ENCODE peak calls at places on chromosomes 11 and 22, in ten cellular contexts. D is Peyer's patch; X is nephron progenitor cell; E is cardiac muscle cell; W is vagina; A is LHCN-M2; T is GM12891; N is stimulated activated CD8-positive, alpha-beta memory T cell treated with anti-CD3 and anti-CD28 coated beads, Interleukin-2, amount 100 ng/mL, for 1 hour; H is HL-60; O is suprapubic skin. S is an unnamed sample.

GRCh38 chr22:30422481-30423295 is 2.9 kb upstream of the MTFP1 start:
- DNase-seq in D (peak), X (no peak), E (peak), W (peak), A (peak), T (no peak), N (peak), H (peak), O (peak), S (peak)

GRCh38 chr11:112864715-112865114 is 96.5 kb upstream of the NCAM1 start:
- DNase-seq in D (no peak), X (no peak), E (no peak), W (peak), A (no peak), T (no peak), N (no peak), H (no peak), O (no peak), S (no peak)

GRCh38 chr11:210122-210802 is 2.8 kb downstream of the RIC8A start:
- DNase-seq in D (peak), X (no peak), E (no peak), W (no peak), A (peak), T (no peak), N (no peak), H (no peak), O (peak), S (peak)

GRCh38 chr22:46941958-46942815 is 179.7 kb downstream of the TBC1D22A start:
- DNase-seq in D (no peak), X (no peak), E (no peak), W (peak), A (no peak), T (no peak), N (no peak), H (no peak), O (no peak), S (peak)

GRCh38 chr11:46271407-46271806 is 6.1 kb upstream of the CREB3L1 start:
- DNase-seq in D (no peak), X (no peak), E (no peak), W (no peak), A (no peak), T (no peak), N (no peak), H (no peak), O (no peak), S (no peak)

GRCh38 chr11:2122222-2122906 is 16.8 kb downstream of the IGF2 start:
- DNase-seq in D (no peak), X (no peak), E (no peak), W (no peak), A (peak), T (no peak), N (no peak), H (no peak), O (no peak), S (peak)

GRCh38 chr22:44869196-44869595 is 116.8 kb downstream of the ARHGAP8 start:
- DNase-seq in D (no peak), X (no peak), E (no peak), W (no peak), A (peak), T (no peak), N (no peak), H (no peak), O (no peak), S (peak)

GRCh38 chr11:23151819-23152218 is 291.5 kb upstream of the CCDC179 start:
- DNase-seq in D (no peak), X (no peak), E (no peak), W (no peak), A (peak), T (no peak), N (no peak), H (no peak), O (no peak), S (peak)

GRCh38 chr22:20022231-20023069 is 1.5 kb downstream of the TANGO2 start:
- DNase-seq in D (no peak), X (no peak), E (no peak), W (no peak), A (no peak), T (no peak), N (no peak), H (no peak), O (no peak), S (no peak)

GRCh38 chr11:74262725-74263124 is 48.7 kb downstream of the P4HA3 start:
- DNase-seq in D (no peak), X (no peak), E (no peak), W (peak), A (no peak), T (no peak), N (no peak), H (no peak), O (no peak), S (no peak)

GRCh38 chr22:45553333-45554039 is 50.8 kb downstream of the FBLN1 start:
- DNase-seq in D (no peak), X (peak), E (peak), W (no peak), A (peak), T (peak), N (peak), H (peak), O (no peak), S (peak)

GRCh38 chr11:108666373-108666772 is 1.5 kb downstream of the DDX10 start:
- DNase-seq in D (no peak), X (no peak), E (no peak), W (no peak), A (no peak), T (no peak), N (no peak), H (no peak), O (no peak), S (no peak)

GRCh38 chr22:36162127-36163034 is 1.8 kb upstream of the APOL3 start:
- DNase-seq in D (no peak), X (no peak), E (no peak), W (no peak), A (no peak), T (no peak), N (no peak), H (no peak), O (no peak), S (no peak)

GRCh38 chr11:19646921-19647320 is 65.7 kb upstream of the NAV2 start:
- DNase-seq in D (no peak), X (no peak), E (no peak), W (no peak), A (peak), T (no peak), N (no peak), H (no peak), O (no peak), S (peak)

GRCh38 chr11:120710354-120711187 is 199.0 kb downstream of the GRIK4 start:
- DNase-seq in D (peak), X (peak), E (peak), W (peak), A (peak), T (no peak), N (no peak), H (no peak), O (peak), S (peak)

GRCh38 chr11:6557063-6557462 is 46.4 kb downstream of the RRP8 start:
- DNase-seq in D (no peak), X (no peak), E (no peak), W (no peak), A (no peak), T (no peak), N (no peak), H (no peak), O (no peak), S (no peak)

GRCh38 chr22:26471522-26471921 is 12.1 kb downstream of the HPS4 start:
- DNase-seq in D (no peak), X (no peak), E (no peak), W (no peak), A (peak), T (no peak), N (no peak), H (no peak), O (no peak), S (peak)

GRCh38 chr22:49164773-49165320 is 662.8 kb downstream of the BRD1 start:
- DNase-seq in D (no peak), X (no peak), E (no peak), W (no peak), A (no peak), T (no peak), N (no peak), H (no peak), O (no peak), S (no peak)

GRCh38 chr22:30210235-30210831 is 36.2 kb downstream of the LIF start:
- DNase-seq in D (no peak), X (no peak), E (no peak), W (no peak), A (peak), T (no peak), N (no peak), H (no peak), O (no peak), S (peak)

GRCh38 chr11:80849253-80849652 is 1408.4 kb upstream of the TENM4 start:
- DNase-seq in D (no peak), X (no peak), E (no peak), W (no peak), A (no peak), T (no peak), N (no peak), H (no peak), O (no peak), S (no peak)

GRCh38 chr11:72773291-72773690 is 20.6 kb downstream of the STARD10 start:
- DNase-seq in D (no peak), X (no peak), E (no peak), W (no peak), A (peak), T (no peak), N (no peak), H (no peak), O (no peak), S (peak)

S was measured in IMR-90.